ENCODE peak calls at places on chromosomes 3 and 15, in four cellular contexts. B is neuronal stem cell, C is mesendoderm, R is IMR-90. O is an unnamed sample.

GRCh38 chr15:90067953-90068613 is 34.2 kb downstream of the IDH2 start:
- DNase-seq in C (no peak), R (no peak), B (no peak), O (no peak)

GRCh38 chr15:59976480-59976879 is 27.6 kb upstream of the FOXB1 start:
- DNase-seq in C (no peak), B (no peak), R (no peak), O (no peak)

GRCh38 chr15:64092075-64092820 is 1.4 kb downstream of the CIAO2A start:
- DNase-seq in R (no peak), B (no peak), C (peak; percentile 44), O (no peak)

GRCh38 chr15:92683511-92683834 is 27.9 kb upstream of the FAM174B start:
- DNase-seq in C (peak; percentile 89), B (peak; percentile 27), R (no peak), O (peak; percentile 88)

GRCh38 chr15:41332788-41333527 is at the start of gene NUSAP1:
- DNase-seq in R (no peak), B (no peak), C (no peak), O (no peak)

GRCh38 chr3:61637088-61638051 is 76.0 kb downstream of the PTPRG start:
- DNase-seq in C (no peak), R (peak; percentile 45), B (no peak), O (no peak)

GRCh38 chr15:91469627-91470567 is 369.8 kb downstream of the SV2B start:
- DNase-seq in R (no peak), B (no peak), C (no peak), O (no peak)

GRCh38 chr15:44775923-44776322 is 39.6 kb downstream of the TRIM69 start:
- DNase-seq in B (no peak), C (no peak), R (no peak), O (no peak)

GRCh38 chr15:101092186-101092866 is 159.5 kb downstream of the CHSY1 start:
- DNase-seq in R (peak; percentile 29), C (no peak), B (no peak), O (no peak)

GRCh38 chr3:73868688-73869315 is 244.1 kb upstream of the PDZRN3 start:
- DNase-seq in C (peak; percentile 45), R (peak; percentile 38), B (peak; percentile 20), O (no peak)

GRCh38 chr3:33664195-33664594 is 53.9 kb downstream of the CLASP2 start:
- DNase-seq in R (peak; percentile 92), C (no peak), B (no peak), O (no peak)

GRCh38 chr3:88019024-88019423 is 39.8 kb downstream of the CGGBP1 start:
- DNase-seq in C (no peak), R (no peak), B (no peak), O (no peak)

GRCh38 chr3:134018406-134018805 is 11.3 kb downstream of the SLCO2A1 start:
- DNase-seq in C (no peak), R (no peak), B (no peak), O (no peak)

GRCh38 chr3:134020135-134020680 is 9.5 kb downstream of the SLCO2A1 start:
- DNase-seq in B (no peak), R (no peak), C (no peak), O (no peak)

GRCh38 chr3:134018850-134019249 is 10.9 kb downstream of the SLCO2A1 start:
- DNase-seq in R (no peak), C (no peak), B (no peak), O (no peak)

GRCh38 chr3:134014270-134014669 is 15.5 kb downstream of the SLCO2A1 start:
- DNase-seq in B (no peak), C (no peak), R (no peak), O (no peak)

DNA sequence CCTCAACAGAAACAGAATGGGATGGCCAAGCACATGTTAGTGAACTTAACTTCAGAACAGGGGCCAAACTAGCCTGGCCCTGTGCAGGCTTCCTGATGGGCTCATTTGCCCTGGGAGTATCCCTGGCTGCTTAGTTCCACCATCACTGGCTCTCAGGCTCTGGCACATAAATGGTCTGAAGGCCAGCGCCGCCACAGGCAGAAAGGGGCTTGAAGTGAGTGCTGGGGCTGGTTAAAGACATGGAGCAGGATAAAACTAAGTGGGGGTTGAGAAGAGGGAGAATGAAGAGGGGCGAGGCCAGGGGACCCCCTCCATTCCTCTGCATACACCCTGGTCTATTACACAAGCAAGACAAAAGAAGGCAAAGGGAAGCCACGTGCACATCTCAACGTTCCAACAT is 12.2 kb downstream of the SLCO2A1 start:
- DNase-seq in C (no peak), R (no peak), B (no peak), O (no peak)
- H3K4me1 ChIP-seq in C (peaks cover 11% of the 10 kb centered on the region), R (no peaks in the 10 kb centered on the region), B (no peaks in the 10 kb centered on the region), O (no peaks in the 10 kb centered on the region)

GRCh38 chr3:8842293-8842692 is 72.9 kb upstream of the OXTR start:
- DNase-seq in R (no peak), B (no peak), C (no peak), O (no peak)
- H2AK5ac ChIP-seq in R (peak overlapping the region; percentile 11), B (no peak overlapping the region), C (no peak overlapping the region), O (no peak overlapping the region)

GRCh38 chr3:52086939-52087675 is 30.7 kb upstream of the DUSP7 start:
- DNase-seq in R (peak; percentile 56), B (no peak), C (no peak), O (no peak)

GRCh38 chr3:52090131-52090548 is 33.8 kb upstream of the DUSP7 start:
- DNase-seq in C (no peak), R (peak; percentile 92), B (no peak), O (no peak)

GRCh38 chr3:52089691-52090090 is 33.3 kb upstream of the DUSP7 start:
- DNase-seq in B (no peak), C (no peak), R (no peak), O (no peak)

GRCh38 chr3:52087728-52088127 is 31.4 kb upstream of the DUSP7 start:
- DNase-seq in B (no peak), R (no peak), C (no peak), O (no peak)

GRCh38 chr3:52088445-52089367 is 32.3 kb upstream of the DUSP7 start:
- DNase-seq in B (peak; percentile 15), C (no peak), R (peak; percentile 88), O (no peak)
- H2BK5ac ChIP-seq in B (no peak overlapping the region), C (no peak overlapping the region), R (peak overlapping the region; percentile 92), O (no peak overlapping the region)

GRCh38 chr3:45272828-45273470 is 46.9 kb upstream of the TMEM158 start:
- DNase-seq in C (no peak), B (no peak), R (no peak), O (no peak)
- H3K4me1 ChIP-seq in C (peaks cover 6% of the 10 kb centered on the region), B (peaks cover 4% of the 10 kb centered on the region), R (peaks cover 7% of the 10 kb centered on the region), O (no peaks in the 10 kb centered on the region)

GRCh38 chr15:50879016-50879415 is 29.5 kb upstream of the AP4E1 start:
- DNase-seq in B (no peak), C (no peak), R (no peak), O (no peak)
- H2AK5ac ChIP-seq in B (no peak overlapping the region), C (no peak overlapping the region), R (peak overlapping the region; percentile 32), O (no peak overlapping the region)

GRCh38 chr3:183100376-183100775 is 1.1 kb upstream of the MCCC1 start:
- DNase-seq in R (peak; percentile 60), B (no peak), C (no peak), O (no peak)

GRCh38 chr3:183094711-183095110 is 4.6 kb downstream of the MCCC1 start:
- DNase-seq in B (no peak), R (no peak), C (no peak), O (no peak)

GRCh38 chr3:183099838-183100204 is 525 bp upstream of the MCCC1 start:
- DNase-seq in C (no peak), R (no peak), B (no peak), O (no peak)

GRCh38 chr3:183098538-183099025 is 714 bp downstream of the MCCC1 start:
- DNase-seq in C (no peak), R (no peak), B (no peak), O (no peak)

GRCh38 chr3:183099026-183099837 is at the start of gene MCCC1:
- DNase-seq in R (peak; percentile 99), C (peak; percentile 100), B (peak; percentile 94), O (peak; percentile 99)
- H2BK5ac ChIP-seq in R (peak within 1 kb of the TSS; percentile 56), C (peak within 1 kb of the TSS; percentile 59), B (no peak within 1 kb of the TSS), O (no peak within 1 kb of the TSS)

DNA sequence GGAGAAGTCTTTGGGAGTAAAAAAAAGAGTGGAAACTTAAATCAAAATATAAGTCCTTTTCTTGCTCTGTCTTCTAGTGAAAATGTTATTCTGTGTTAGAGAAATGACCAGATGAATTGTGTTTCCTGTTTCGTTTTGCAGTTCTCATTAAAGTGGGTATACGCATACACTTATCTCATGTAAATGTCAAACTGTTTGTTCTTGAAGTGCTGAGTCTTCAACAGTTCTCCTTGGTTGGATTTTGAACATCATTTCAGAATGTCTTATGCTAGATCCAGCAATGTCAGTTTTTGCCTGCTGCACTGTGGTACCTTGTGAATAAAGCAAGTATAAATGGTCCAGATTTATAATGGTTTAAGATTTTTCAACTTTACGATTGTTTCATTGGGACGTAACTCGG is 105.9 kb downstream of the FNDC3B start:
- DNase-seq in B (no peak), R (no peak), C (no peak), O (no peak)
- H3K4me1 ChIP-seq in B (peaks cover 12% of the 10 kb centered on the region), R (peaks cover 10% of the 10 kb centered on the region), C (peaks cover 8% of the 10 kb centered on the region), O (peaks cover 21% of the 10 kb centered on the region)

GRCh38 chr3:57206423-57206822 is 6.6 kb upstream of the HESX1 start:
- DNase-seq in C (no peak), R (no peak), B (no peak), O (no peak)
- H2AK5ac ChIP-seq in C (no peak overlapping the region), R (no peak overlapping the region), B (no peak overlapping the region), O (no peak overlapping the region)

GRCh38 chr3:129530821-129531220 is 2.4 kb downstream of the RHO start:
- DNase-seq in B (no peak), R (no peak), C (no peak), O (no peak)
- H2BK5ac ChIP-seq in B (no peak overlapping the region), R (no peak overlapping the region), C (peak overlapping the region; percentile 44), O (no peak overlapping the region)